ENCODE peak calls at places on chromosomes 11 and 22, in eight cellular contexts. One of them, this sample, is unnamed. For H3K4me1, the result is how much of the 10 kb centered on the place peaks cover.

GRCh38 chr11:122046846-122047245 is 69.2 kb downstream of the BLID start:
- DNase-seq in colonic mucosa: no peak
- DNase-seq in left lung: no peak
- DNase-seq in HCT116: no peak
- DNase-seq in small intestine: no peak
- DNase-seq in mucosa of descending colon: no peak
- DNase-seq in suprapubic skin: no peak
- DNase-seq in GM23248: peak
- DNase-seq in this sample: no peak

GRCh38 chr11:32110795-32111194 is 19.9 kb downstream of the RCN1 start:
- DNase-seq in GM23248: no peak
- DNase-seq in HCT116: no peak
- DNase-seq in colonic mucosa: no peak
- DNase-seq in left lung: no peak
- DNase-seq in mucosa of descending colon: no peak
- DNase-seq in small intestine: no peak
- DNase-seq in suprapubic skin: no peak
- DNase-seq in this sample: no peak

GRCh38 chr11:45607995-45608394 is 57.4 kb downstream of the CHST1 start:
- DNase-seq in suprapubic skin: no peak
- DNase-seq in mucosa of descending colon: no peak
- DNase-seq in GM23248: no peak
- DNase-seq in HCT116: no peak
- DNase-seq in left lung: no peak
- DNase-seq in small intestine: no peak
- DNase-seq in colonic mucosa: peak
- DNase-seq in this sample: no peak

GRCh38 chr11:118918128-118918685 is 7.5 kb downstream of the BCL9L start:
- DNase-seq in mucosa of descending colon: peak
- DNase-seq in GM23248: peak
- DNase-seq in left lung: peak
- DNase-seq in colonic mucosa: peak
- DNase-seq in suprapubic skin: peak
- DNase-seq in HCT116: no peak
- DNase-seq in small intestine: peak
- DNase-seq in this sample: peak

GRCh38 chr22:46507451-46508390 is 29.7 kb downstream of the CELSR1 start:
- DNase-seq in suprapubic skin: no peak
- DNase-seq in HCT116: no peak
- DNase-seq in left lung: no peak
- DNase-seq in GM23248: no peak
- DNase-seq in colonic mucosa: no peak
- DNase-seq in mucosa of descending colon: no peak
- DNase-seq in small intestine: no peak
- DNase-seq in this sample: no peak

GRCh38 chr11:93467054-93467453 is 76.1 kb downstream of the SMCO4 start:
- DNase-seq in left lung: no peak
- DNase-seq in small intestine: no peak
- DNase-seq in mucosa of descending colon: no peak
- DNase-seq in GM23248: no peak
- DNase-seq in suprapubic skin: no peak
- DNase-seq in HCT116: no peak
- DNase-seq in colonic mucosa: no peak
- DNase-seq in this sample: no peak

GRCh38 chr11:1180947-1181391 is 23.2 kb downstream of the MUC5AC start:
- DNase-seq in small intestine: no peak
- DNase-seq in mucosa of descending colon: peak
- DNase-seq in suprapubic skin: no peak
- DNase-seq in GM23248: no peak
- DNase-seq in left lung: peak
- DNase-seq in colonic mucosa: no peak
- DNase-seq in HCT116: no peak
- DNase-seq in this sample: no peak

GRCh38 chr22:44520695-44521094 is 22.7 kb upstream of the RTL6 start:
- DNase-seq in colonic mucosa: no peak
- DNase-seq in GM23248: peak
- DNase-seq in HCT116: no peak
- DNase-seq in mucosa of descending colon: no peak
- DNase-seq in small intestine: no peak
- DNase-seq in left lung: no peak
- DNase-seq in suprapubic skin: no peak
- DNase-seq in this sample: no peak

GRCh38 chr11:118009821-118010737 is 23.9 kb downstream of the IL10RA start:
- DNase-seq in small intestine: no peak
- DNase-seq in left lung: no peak
- DNase-seq in colonic mucosa: no peak
- DNase-seq in HCT116: no peak
- DNase-seq in suprapubic skin: peak
- DNase-seq in GM23248: no peak
- DNase-seq in mucosa of descending colon: no peak
- DNase-seq in this sample: no peak

GRCh38 chr11:201936-202335 is 5.3 kb downstream of the BET1L start:
- DNase-seq in suprapubic skin: no peak
- DNase-seq in left lung: no peak
- DNase-seq in mucosa of descending colon: no peak
- DNase-seq in HCT116: no peak
- DNase-seq in small intestine: no peak
- DNase-seq in colonic mucosa: peak
- DNase-seq in GM23248: no peak
- DNase-seq in this sample: no peak

GRCh38 chr11:11179239-11179638 is 173.8 kb downstream of the CSNK2A3 start:
- DNase-seq in GM23248: peak
- DNase-seq in small intestine: no peak
- DNase-seq in left lung: no peak
- DNase-seq in suprapubic skin: no peak
- DNase-seq in mucosa of descending colon: no peak
- DNase-seq in colonic mucosa: no peak
- DNase-seq in HCT116: peak
- DNase-seq in this sample: peak

GRCh38 chr11:2566223-2567025 is 121.6 kb downstream of the KCNQ1 start:
- DNase-seq in suprapubic skin: no peak
- DNase-seq in GM23248: no peak
- DNase-seq in left lung: peak
- DNase-seq in HCT116: no peak
- DNase-seq in small intestine: peak
- DNase-seq in mucosa of descending colon: peak
- DNase-seq in colonic mucosa: peak
- DNase-seq in this sample: no peak

GRCh38 chr11:26930518-26931247 is 63.2 kb upstream of the FIBIN start:
- DNase-seq in small intestine: no peak
- DNase-seq in HCT116: no peak
- DNase-seq in left lung: no peak
- DNase-seq in mucosa of descending colon: no peak
- DNase-seq in suprapubic skin: no peak
- DNase-seq in GM23248: peak
- DNase-seq in colonic mucosa: no peak
- DNase-seq in this sample: no peak

GRCh38 chr11:31903225-31904074 is 92.3 kb upstream of the PAX6 start:
- DNase-seq in small intestine: no peak
- DNase-seq in GM23248: no peak
- DNase-seq in colonic mucosa: no peak
- DNase-seq in HCT116: no peak
- DNase-seq in left lung: no peak
- DNase-seq in suprapubic skin: no peak
- DNase-seq in mucosa of descending colon: no peak
- DNase-seq in this sample: no peak

GRCh38 chr11:131389582-131389981 is 19.2 kb downstream of the NTM start:
- DNase-seq in HCT116: no peak
- DNase-seq in GM23248: no peak
- DNase-seq in left lung: no peak
- DNase-seq in colonic mucosa: no peak
- DNase-seq in mucosa of descending colon: no peak
- DNase-seq in suprapubic skin: no peak
- DNase-seq in small intestine: no peak
- DNase-seq in this sample: no peak

GRCh38 chr11:41497974-41498373 is 38.5 kb upstream of the LRRC4C start:
- DNase-seq in small intestine: no peak
- DNase-seq in suprapubic skin: no peak
- DNase-seq in mucosa of descending colon: no peak
- DNase-seq in left lung: no peak
- DNase-seq in colonic mucosa: no peak
- DNase-seq in HCT116: no peak
- DNase-seq in GM23248: no peak
- DNase-seq in this sample: no peak

GRCh38 chr11:105701098-105701497 is 91.2 kb downstream of the GRIA4 start:
- DNase-seq in small intestine: no peak
- DNase-seq in colonic mucosa: no peak
- DNase-seq in suprapubic skin: no peak
- DNase-seq in GM23248: no peak
- DNase-seq in mucosa of descending colon: no peak
- DNase-seq in HCT116: no peak
- DNase-seq in left lung: no peak
- DNase-seq in this sample: no peak

GRCh38 chr11:130478881-130479280 is 30.4 kb downstream of the ADAMTS15 start:
- DNase-seq in colonic mucosa: peak
- DNase-seq in left lung: no peak
- DNase-seq in small intestine: no peak
- DNase-seq in mucosa of descending colon: no peak
- DNase-seq in HCT116: no peak
- DNase-seq in GM23248: peak
- DNase-seq in suprapubic skin: no peak
- DNase-seq in this sample: no peak

GRCh38 chr11:34633990-34634725 is 13.3 kb downstream of the EHF start:
- DNase-seq in small intestine: peak
- DNase-seq in suprapubic skin: no peak
- DNase-seq in HCT116: no peak
- DNase-seq in colonic mucosa: no peak
- DNase-seq in GM23248: peak
- DNase-seq in left lung: no peak
- DNase-seq in mucosa of descending colon: no peak
- DNase-seq in this sample: peak

GRCh38 chr11:113553905-113554304 is 78.7 kb upstream of the DRD2 start:
- DNase-seq in HCT116: no peak
- DNase-seq in small intestine: no peak
- DNase-seq in suprapubic skin: no peak
- DNase-seq in GM23248: peak
- DNase-seq in colonic mucosa: no peak
- DNase-seq in left lung: no peak
- DNase-seq in mucosa of descending colon: no peak
- DNase-seq in this sample: no peak

GRCh38 chr11:72821920-72822799 is 7.9 kb downstream of the ATG16L2 start:
- DNase-seq in mucosa of descending colon: peak
- DNase-seq in left lung: peak
- DNase-seq in suprapubic skin: no peak
- DNase-seq in small intestine: peak
- DNase-seq in colonic mucosa: peak
- DNase-seq in GM23248: peak
- DNase-seq in HCT116: peak
- DNase-seq in this sample: peak

GRCh38 chr22:23219787-23220484 is 39.6 kb downstream of the BCR start:
- DNase-seq in GM23248: peak
- DNase-seq in colonic mucosa: peak
- DNase-seq in HCT116: no peak
- DNase-seq in small intestine: peak
- DNase-seq in suprapubic skin: no peak
- DNase-seq in left lung: peak
- DNase-seq in mucosa of descending colon: peak
- DNase-seq in this sample: peak
- H3K4me3 ChIP-seq in GM23248: peak
- H3K4me3 ChIP-seq in colonic mucosa: no peak
- H3K4me3 ChIP-seq in HCT116: no peak
- H3K4me3 ChIP-seq in small intestine: no peak
- H3K4me3 ChIP-seq in suprapubic skin: no peak
- H3K4me3 ChIP-seq in left lung: no peak
- H3K4me3 ChIP-seq in mucosa of descending colon: no peak
- H3K4me3 ChIP-seq in this sample: no peak

DNA sequence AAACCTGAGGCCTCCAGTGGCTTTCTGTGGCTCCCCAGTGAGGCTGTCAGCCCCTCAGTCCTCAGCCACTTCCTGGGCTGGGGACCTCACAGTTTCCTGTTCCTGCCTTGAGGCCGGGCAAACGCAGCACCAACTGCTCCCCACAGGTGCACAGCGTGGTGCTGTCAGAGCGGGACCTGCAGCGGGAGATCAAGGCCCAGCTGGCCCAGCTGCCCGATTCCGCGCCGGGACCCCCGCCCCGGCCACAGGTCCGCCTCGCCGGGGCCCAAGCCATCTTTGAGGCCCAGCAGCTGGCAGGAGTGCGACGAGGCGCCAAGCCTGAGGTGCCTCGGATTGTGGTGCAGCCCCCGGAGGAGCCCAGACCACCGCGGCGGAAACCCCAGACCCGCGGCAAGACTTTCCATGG is 5.4 kb downstream of the TBC1D10C start:
- DNase-seq in GM23248: no peak
- DNase-seq in left lung: peak
- DNase-seq in mucosa of descending colon: peak
- DNase-seq in colonic mucosa: no peak
- DNase-seq in suprapubic skin: no peak
- DNase-seq in small intestine: peak
- DNase-seq in HCT116: no peak
- DNase-seq in this sample: no peak
- H3K4me1 ChIP-seq in GM23248: under half
- H3K4me1 ChIP-seq in left lung: half or more
- H3K4me1 ChIP-seq in mucosa of descending colon: under half
- H3K4me1 ChIP-seq in colonic mucosa: under half
- H3K4me1 ChIP-seq in suprapubic skin: under half
- H3K4me1 ChIP-seq in small intestine: under half
- H3K4me1 ChIP-seq in HCT116: under half
- H3K4me1 ChIP-seq in this sample: under half

GRCh38 chr11:17852246-17852645 is 117.7 kb downstream of the KCNC1 start:
- DNase-seq in HCT116: no peak
- DNase-seq in left lung: no peak
- DNase-seq in mucosa of descending colon: no peak
- DNase-seq in colonic mucosa: no peak
- DNase-seq in small intestine: no peak
- DNase-seq in suprapubic skin: no peak
- DNase-seq in GM23248: no peak
- DNase-seq in this sample: no peak
- H3K4me3 ChIP-seq in HCT116: no peak
- H3K4me3 ChIP-seq in left lung: no peak
- H3K4me3 ChIP-seq in mucosa of descending colon: no peak
- H3K4me3 ChIP-seq in colonic mucosa: no peak
- H3K4me3 ChIP-seq in small intestine: no peak
- H3K4me3 ChIP-seq in suprapubic skin: no peak
- H3K4me3 ChIP-seq in GM23248: no peak
- H3K4me3 ChIP-seq in this sample: no peak

DNA sequence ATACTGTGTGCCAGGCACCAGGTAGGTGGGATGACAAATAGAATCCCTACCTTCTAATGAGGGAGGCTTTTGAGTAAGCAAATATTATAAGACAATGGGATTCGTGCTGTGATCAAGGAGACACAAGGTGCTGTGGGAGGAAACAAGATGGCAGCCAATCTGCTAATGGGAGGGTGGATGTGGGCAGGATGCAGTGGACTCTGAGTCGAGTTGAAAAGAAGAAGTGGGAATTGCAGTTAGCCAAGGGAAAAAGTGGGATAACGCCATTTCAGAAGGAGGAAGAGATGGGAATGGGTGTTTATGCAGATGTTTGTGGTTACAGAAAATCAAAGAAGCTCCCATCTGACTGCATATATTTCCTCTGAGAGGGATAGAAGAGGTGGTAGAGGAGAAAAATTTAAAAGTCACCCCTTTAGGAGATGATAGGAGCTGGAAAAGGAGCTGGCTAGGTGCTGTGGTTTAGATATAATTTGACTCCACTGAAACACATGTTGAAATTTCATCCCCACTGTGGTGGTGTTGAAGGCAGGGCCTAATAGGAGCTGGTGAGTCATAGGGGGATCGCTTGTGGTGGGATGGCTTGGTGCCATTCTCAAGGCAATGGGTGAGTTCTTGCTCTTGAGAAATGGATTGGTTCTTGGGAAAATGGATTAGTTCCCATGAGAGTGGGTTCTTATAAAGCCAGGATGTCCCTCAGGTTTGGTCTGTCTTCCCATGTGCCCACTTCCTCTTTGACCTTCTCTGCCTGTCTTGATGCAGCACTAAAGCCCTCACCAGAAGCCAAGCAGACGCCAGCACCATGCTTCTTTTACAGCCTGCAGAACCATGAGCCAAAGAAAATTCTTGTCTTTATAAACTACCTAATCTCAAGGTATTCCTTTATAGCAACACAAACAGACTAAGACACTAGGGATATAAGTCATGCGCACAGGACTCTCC is 30.0 kb upstream of the POU2AF1 start:
- DNase-seq in colonic mucosa: no peak
- DNase-seq in small intestine: no peak
- DNase-seq in mucosa of descending colon: no peak
- DNase-seq in suprapubic skin: no peak
- DNase-seq in HCT116: no peak
- DNase-seq in GM23248: peak
- DNase-seq in left lung: no peak
- DNase-seq in this sample: peak
- H3K4me1 ChIP-seq in colonic mucosa: under half
- H3K4me1 ChIP-seq in small intestine: under half
- H3K4me1 ChIP-seq in mucosa of descending colon: under half
- H3K4me1 ChIP-seq in suprapubic skin: under half
- H3K4me1 ChIP-seq in HCT116: under half
- H3K4me1 ChIP-seq in GM23248: under half
- H3K4me1 ChIP-seq in left lung: under half
- H3K4me1 ChIP-seq in this sample: under half

This sample was measured in mammary epithelial cell.